ENCODE peak calls at places on chromosomes 11 and 22, in six cellular contexts. One of them, this sample, is unnamed.
A peak's percentile ranks its signal among the peaks of the same experiment; 100 is the strongest.

GRCh38 chr11:75068559-75068958 is 28.1 kb downstream of the OR2AT4 start:
- DNase-seq in sigmoid colon: no peak
- DNase-seq in body of pancreas: no peak
- DNase-seq in IMR-90: no peak
- DNase-seq in fibroblast of lung: no peak
- DNase-seq in heart right ventricle: no peak
- DNase-seq in this sample: no peak

GRCh38 chr22:20023214-20023613 is 2.3 kb downstream of the TANGO2 start:
- DNase-seq in sigmoid colon: peak; percentile 55
- DNase-seq in body of pancreas: no peak
- DNase-seq in IMR-90: no peak
- DNase-seq in fibroblast of lung: no peak
- DNase-seq in heart right ventricle: no peak
- DNase-seq in this sample: no peak

GRCh38 chr22:47001288-47001687 is 238.8 kb downstream of the TBC1D22A start:
- DNase-seq in sigmoid colon: no peak
- DNase-seq in body of pancreas: no peak
- DNase-seq in IMR-90: no peak
- DNase-seq in fibroblast of lung: no peak
- DNase-seq in heart right ventricle: no peak
- DNase-seq in this sample: no peak

GRCh38 chr22:43185860-43186261 is 1.1 kb downstream of the TTLL12 start:
- DNase-seq in sigmoid colon: peak; percentile 82
- DNase-seq in body of pancreas: peak; percentile 86
- DNase-seq in IMR-90: peak; percentile 23
- DNase-seq in fibroblast of lung: peak; percentile 28
- DNase-seq in heart right ventricle: peak; percentile 62
- DNase-seq in this sample: no peak

GRCh38 chr11:100939581-100939980 is 190.0 kb downstream of the PGR start:
- DNase-seq in sigmoid colon: no peak
- DNase-seq in body of pancreas: no peak
- DNase-seq in IMR-90: no peak
- DNase-seq in fibroblast of lung: peak; percentile 34
- DNase-seq in heart right ventricle: no peak
- DNase-seq in this sample: no peak

GRCh38 chr11:73784080-73784634 is 3.5 kb upstream of the MRPL48 start:
- DNase-seq in sigmoid colon: no peak
- DNase-seq in body of pancreas: no peak
- DNase-seq in IMR-90: peak; percentile 38
- DNase-seq in fibroblast of lung: peak; percentile 73
- DNase-seq in heart right ventricle: no peak
- DNase-seq in this sample: no peak

GRCh38 chr11:33227578-33228261 is 29.5 kb upstream of the HIPK3 start:
- DNase-seq in sigmoid colon: no peak
- DNase-seq in body of pancreas: no peak
- DNase-seq in IMR-90: peak; percentile 68
- DNase-seq in fibroblast of lung: peak; percentile 78
- DNase-seq in heart right ventricle: no peak
- DNase-seq in this sample: no peak

GRCh38 chr11:111845256-111846028 is 25.9 kb downstream of the ALG9 start:
- DNase-seq in sigmoid colon: no peak
- DNase-seq in body of pancreas: no peak
- DNase-seq in IMR-90: no peak
- DNase-seq in fibroblast of lung: no peak
- DNase-seq in heart right ventricle: no peak
- DNase-seq in this sample: no peak

GRCh38 chr22:21761086-21761485 is 25.5 kb upstream of the YPEL1 start:
- DNase-seq in sigmoid colon: no peak
- DNase-seq in body of pancreas: no peak
- DNase-seq in IMR-90: peak; percentile 88
- DNase-seq in fibroblast of lung: peak; percentile 74
- DNase-seq in heart right ventricle: no peak
- DNase-seq in this sample: no peak

GRCh38 chr11:73470036-73470624 is 93.9 kb downstream of the RELT start:
- DNase-seq in sigmoid colon: no peak
- DNase-seq in body of pancreas: no peak
- DNase-seq in IMR-90: no peak
- DNase-seq in fibroblast of lung: no peak
- DNase-seq in heart right ventricle: no peak
- DNase-seq in this sample: no peak

GRCh38 chr11:95485115-95485900 is 254.3 kb upstream of the SESN3 start:
- DNase-seq in sigmoid colon: no peak
- DNase-seq in body of pancreas: no peak
- DNase-seq in IMR-90: no peak
- DNase-seq in fibroblast of lung: no peak
- DNase-seq in heart right ventricle: no peak
- DNase-seq in this sample: no peak

GRCh38 chr11:59849129-59849528 is 3.8 kb upstream of the CBLIF start:
- DNase-seq in sigmoid colon: no peak
- DNase-seq in body of pancreas: peak; percentile 12
- DNase-seq in IMR-90: no peak
- DNase-seq in fibroblast of lung: no peak
- DNase-seq in heart right ventricle: no peak
- DNase-seq in this sample: no peak

GRCh38 chr22:42299586-42300285 is 29.3 kb upstream of the TCF20 start:
- DNase-seq in sigmoid colon: no peak
- DNase-seq in body of pancreas: no peak
- DNase-seq in IMR-90: no peak
- DNase-seq in fibroblast of lung: no peak
- DNase-seq in heart right ventricle: no peak
- DNase-seq in this sample: no peak

GRCh38 chr11:128595221-128595620 is 7.9 kb upstream of the ETS1 start:
- DNase-seq in sigmoid colon: no peak
- DNase-seq in body of pancreas: no peak
- DNase-seq in IMR-90: peak; percentile 39
- DNase-seq in fibroblast of lung: no peak
- DNase-seq in heart right ventricle: no peak
- DNase-seq in this sample: no peak

GRCh38 chr11:65501005-65501529 is 2.2 kb downstream of the MALAT1 start:
- DNase-seq in sigmoid colon: no peak
- DNase-seq in body of pancreas: no peak
- DNase-seq in IMR-90: peak; percentile 42
- DNase-seq in fibroblast of lung: no peak
- DNase-seq in heart right ventricle: no peak
- DNase-seq in this sample: no peak

GRCh38 chr11:20599424-20600346 is at the start of gene SLC6A5:
- DNase-seq in sigmoid colon: no peak
- DNase-seq in body of pancreas: peak; percentile 30
- DNase-seq in IMR-90: peak; percentile 19
- DNase-seq in fibroblast of lung: peak; percentile 39
- DNase-seq in heart right ventricle: peak; percentile 47
- DNase-seq in this sample: no peak

GRCh38 chr11:128302425-128303186 is 284.8 kb downstream of the ETS1 start:
- DNase-seq in sigmoid colon: no peak
- DNase-seq in body of pancreas: no peak
- DNase-seq in IMR-90: no peak
- DNase-seq in fibroblast of lung: no peak
- DNase-seq in heart right ventricle: no peak
- DNase-seq in this sample: no peak

GRCh38 chr11:93034031-93034430 is 64.6 kb downstream of the MTNR1B start:
- DNase-seq in sigmoid colon: no peak
- DNase-seq in body of pancreas: peak; percentile 11
- DNase-seq in IMR-90: peak; percentile 57
- DNase-seq in fibroblast of lung: peak; percentile 59
- DNase-seq in heart right ventricle: no peak
- DNase-seq in this sample: no peak

GRCh38 chr11:18491924-18492323 is 34.8 kb downstream of the TSG101 start:
- DNase-seq in sigmoid colon: no peak
- DNase-seq in body of pancreas: no peak
- DNase-seq in IMR-90: peak; percentile 38
- DNase-seq in fibroblast of lung: peak; percentile 14
- DNase-seq in heart right ventricle: no peak
- DNase-seq in this sample: no peak

GRCh38 chr11:73968356-73968966 is 14.2 kb downstream of the UCP2 start:
- DNase-seq in sigmoid colon: no peak
- DNase-seq in body of pancreas: no peak
- DNase-seq in IMR-90: no peak
- DNase-seq in fibroblast of lung: no peak
- DNase-seq in heart right ventricle: no peak
- DNase-seq in this sample: no peak

GRCh38 chr11:3659595-3660515 is 11.3 kb downstream of the CHRNA10 start:
- DNase-seq in sigmoid colon: no peak
- DNase-seq in body of pancreas: peak; percentile 61
- DNase-seq in IMR-90: no peak
- DNase-seq in fibroblast of lung: no peak
- DNase-seq in heart right ventricle: no peak
- DNase-seq in this sample: no peak

GRCh38 chr11:57498540-57498939 is 17.0 kb downstream of the SLC43A1 start:
- DNase-seq in sigmoid colon: no peak
- DNase-seq in body of pancreas: peak; percentile 61
- DNase-seq in IMR-90: no peak
- DNase-seq in fibroblast of lung: no peak
- DNase-seq in heart right ventricle: no peak
- DNase-seq in this sample: no peak
- H3K4me1 ChIP-seq in sigmoid colon: peaks cover 18% of the 10 kb centered on the region
- H3K4me1 ChIP-seq in body of pancreas: peaks cover 99% of the 10 kb centered on the region
- H3K4me1 ChIP-seq in IMR-90: peaks cover 15% of the 10 kb centered on the region
- H3K4me1 ChIP-seq in fibroblast of lung: peaks cover 7% of the 10 kb centered on the region
- H3K4me1 ChIP-seq in heart right ventricle: peaks cover 7% of the 10 kb centered on the region
- H3K4me1 ChIP-seq in this sample: no peaks in the 10 kb centered on the region

GRCh38 chr22:32795214-32795596 is 6.3 kb upstream of the TIMP3 start:
- DNase-seq in sigmoid colon: no peak
- DNase-seq in body of pancreas: no peak
- DNase-seq in IMR-90: no peak
- DNase-seq in fibroblast of lung: no peak
- DNase-seq in heart right ventricle: no peak
- DNase-seq in this sample: no peak

GRCh38 chr22:32799516-32799915 is 2.0 kb upstream of the TIMP3 start:
- DNase-seq in sigmoid colon: no peak
- DNase-seq in body of pancreas: no peak
- DNase-seq in IMR-90: no peak
- DNase-seq in fibroblast of lung: no peak
- DNase-seq in heart right ventricle: no peak
- DNase-seq in this sample: no peak

GRCh38 chr22:32794449-32795213 is 6.9 kb upstream of the TIMP3 start:
- DNase-seq in sigmoid colon: no peak
- DNase-seq in body of pancreas: no peak
- DNase-seq in IMR-90: peak; percentile 54
- DNase-seq in fibroblast of lung: peak; percentile 18
- DNase-seq in heart right ventricle: no peak
- DNase-seq in this sample: no peak

GRCh38 chr22:32800158-32800557 is 1.3 kb upstream of the TIMP3 start:
- DNase-seq in sigmoid colon: peak; percentile 82
- DNase-seq in body of pancreas: no peak
- DNase-seq in IMR-90: no peak
- DNase-seq in fibroblast of lung: peak; percentile 19
- DNase-seq in heart right ventricle: no peak
- DNase-seq in this sample: no peak

DNA sequence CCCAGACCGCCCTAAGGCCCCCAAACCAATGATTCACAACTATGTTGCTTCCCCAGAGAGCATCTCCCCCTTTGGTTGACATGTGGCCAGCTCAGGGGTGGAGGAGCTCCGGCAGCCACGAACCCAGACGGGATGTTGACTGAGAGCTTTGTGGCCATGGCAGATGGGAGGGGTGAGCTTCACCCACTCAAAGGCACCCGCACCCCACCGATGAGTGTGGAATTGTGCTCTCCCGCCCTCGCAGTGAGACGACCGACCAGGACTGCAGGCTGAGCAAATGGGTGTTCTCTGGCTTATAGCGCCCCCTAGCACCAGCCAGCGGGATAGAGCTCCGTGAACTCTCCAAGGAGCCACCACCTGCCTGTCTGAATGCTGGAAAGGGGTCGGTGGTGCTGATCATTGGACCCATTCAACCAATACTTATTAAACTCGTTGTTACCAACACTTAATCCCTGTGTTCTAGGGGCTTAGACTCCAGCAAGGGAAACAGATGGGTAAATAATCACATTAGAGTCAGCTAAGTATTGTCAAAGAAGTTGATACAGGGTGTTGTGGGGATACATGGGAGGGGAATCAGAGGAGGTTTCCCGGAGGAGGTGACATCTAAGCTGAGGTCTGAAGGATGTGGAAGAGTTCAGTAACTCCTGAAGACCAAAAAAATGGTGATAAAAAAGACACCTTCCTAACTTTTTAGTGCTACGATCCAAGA is 4.5 kb upstream of the TIMP3 start:
- DNase-seq in sigmoid colon: peak; percentile 88
- DNase-seq in body of pancreas: peak; percentile 72
- DNase-seq in IMR-90: peak; percentile 83
- DNase-seq in fibroblast of lung: peak; percentile 85
- DNase-seq in heart right ventricle: peak; percentile 74
- DNase-seq in this sample: peak; percentile 51
- H3K4me1 ChIP-seq in sigmoid colon: peaks cover 11% of the 10 kb centered on the region
- H3K4me1 ChIP-seq in body of pancreas: peaks cover 9% of the 10 kb centered on the region
- H3K4me1 ChIP-seq in IMR-90: peaks cover 10% of the 10 kb centered on the region
- H3K4me1 ChIP-seq in fibroblast of lung: peaks cover 8% of the 10 kb centered on the region
- H3K4me1 ChIP-seq in heart right ventricle: peaks cover 2% of the 10 kb centered on the region
- H3K4me1 ChIP-seq in this sample: no peaks in the 10 kb centered on the region

GRCh38 chr11:45807792-45808238 is 2.9 kb downstream of the SLC35C1 start:
- DNase-seq in sigmoid colon: peak; percentile 42
- DNase-seq in body of pancreas: no peak
- DNase-seq in IMR-90: no peak
- DNase-seq in fibroblast of lung: no peak
- DNase-seq in heart right ventricle: no peak
- DNase-seq in this sample: no peak
- H3K4me1 ChIP-seq in sigmoid colon: peaks cover 32% of the 10 kb centered on the region
- H3K4me1 ChIP-seq in body of pancreas: peaks cover 40% of the 10 kb centered on the region
- H3K4me1 ChIP-seq in IMR-90: peaks cover 20% of the 10 kb centered on the region
- H3K4me1 ChIP-seq in fibroblast of lung: peaks cover 7% of the 10 kb centered on the region
- H3K4me1 ChIP-seq in heart right ventricle: peaks cover 14% of the 10 kb centered on the region
- H3K4me1 ChIP-seq in this sample: peaks cover 41% of the 10 kb centered on the region

GRCh38 chr22:29914165-29914564 is 31.2 kb downstream of the MTMR3 start:
- DNase-seq in sigmoid colon: no peak
- DNase-seq in body of pancreas: no peak
- DNase-seq in IMR-90: peak; percentile 83
- DNase-seq in fibroblast of lung: peak; percentile 59
- DNase-seq in heart right ventricle: no peak
- DNase-seq in this sample: no peak

GRCh38 chr22:29914991-29915390 is 32.0 kb downstream of the MTMR3 start:
- DNase-seq in sigmoid colon: no peak
- DNase-seq in body of pancreas: no peak
- DNase-seq in IMR-90: no peak
- DNase-seq in fibroblast of lung: no peak
- DNase-seq in heart right ventricle: no peak
- DNase-seq in this sample: no peak

GRCh38 chr22:29912605-29913398 is 29.8 kb downstream of the MTMR3 start:
- DNase-seq in sigmoid colon: no peak
- DNase-seq in body of pancreas: no peak
- DNase-seq in IMR-90: peak; percentile 93
- DNase-seq in fibroblast of lung: peak; percentile 92
- DNase-seq in heart right ventricle: no peak
- DNase-seq in this sample: no peak

GRCh38 chr22:29917052-29917902 is 34.3 kb downstream of the MTMR3 start:
- DNase-seq in sigmoid colon: peak; percentile 69
- DNase-seq in body of pancreas: peak; percentile 47
- DNase-seq in IMR-90: peak; percentile 11
- DNase-seq in fibroblast of lung: peak; percentile 51
- DNase-seq in heart right ventricle: peak; percentile 23
- DNase-seq in this sample: no peak

DNA sequence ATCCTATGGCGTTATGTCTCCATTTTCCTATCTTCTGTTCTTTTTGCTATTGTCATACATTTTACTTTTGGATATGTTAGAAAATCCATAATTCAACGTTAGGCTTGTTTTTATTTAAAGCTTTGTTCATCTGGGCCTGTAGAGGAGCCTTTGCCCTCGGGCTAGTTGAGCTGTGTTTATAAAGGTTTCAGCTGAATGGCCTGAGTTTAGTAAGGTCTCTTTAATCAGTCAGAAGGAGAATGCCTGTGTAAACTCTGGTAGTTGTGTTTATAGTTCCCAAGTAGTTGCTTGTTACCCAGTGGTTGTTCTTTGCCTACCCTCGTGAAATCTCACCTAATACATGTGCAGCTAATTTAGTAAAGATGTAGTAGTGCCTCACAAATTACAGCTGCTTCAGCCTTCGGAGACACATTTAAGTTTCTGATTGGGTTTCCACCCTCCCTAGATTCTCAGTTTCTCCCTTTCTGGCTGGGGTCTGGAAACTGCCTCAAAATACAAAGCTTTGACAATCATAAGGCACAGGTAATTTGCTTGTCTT is 33.1 kb downstream of the MTMR3 start:
- DNase-seq in sigmoid colon: no peak
- DNase-seq in body of pancreas: no peak
- DNase-seq in IMR-90: peak; percentile 40
- DNase-seq in fibroblast of lung: no peak
- DNase-seq in heart right ventricle: no peak
- DNase-seq in this sample: no peak
- H3K4me1 ChIP-seq in sigmoid colon: peaks cover 66% of the 10 kb centered on the region
- H3K4me1 ChIP-seq in body of pancreas: peaks cover 40% of the 10 kb centered on the region
- H3K4me1 ChIP-seq in IMR-90: peaks cover 27% of the 10 kb centered on the region
- H3K4me1 ChIP-seq in fibroblast of lung: peaks cover 22% of the 10 kb centered on the region
- H3K4me1 ChIP-seq in heart right ventricle: peaks cover 15% of the 10 kb centered on the region
- H3K4me1 ChIP-seq in this sample: peaks cover 40% of the 10 kb centered on the region